ENCODE peak calls at places on chromosomes 2 and 18, in four cellular contexts. Z, O, U and W are unnamed samples.

GRCh38 chr2:109120166-109120565 is 8.8 kb upstream of the SH3RF3 start:
- DNase-seq in Z (no peak), O (no peak), U (no peak), W (no peak)

GRCh38 chr2:241852116-241852980 is 6.3 kb downstream of the PDCD1 start:
- DNase-seq in Z (no peak), O (no peak), U (no peak), W (no peak)

GRCh38 chr2:149894760-149895159 is 307.2 kb upstream of the MMADHC start:
- DNase-seq in Z (no peak), O (no peak), U (peak; percentile 86), W (no peak)

GRCh38 chr2:3617198-3617890 is 22.4 kb downstream of the COLEC11 start:
- DNase-seq in Z (no peak), O (no peak), U (no peak), W (no peak)

GRCh38 chr2:160558531-160558930 is 64.9 kb upstream of the RBMS1 start:
- DNase-seq in Z (no peak), O (no peak), U (no peak), W (no peak)

GRCh38 chr2:65504814-65505697 is 72.7 kb upstream of the SPRED2 start:
- DNase-seq in Z (no peak), O (peak; percentile 39), U (no peak), W (no peak)

GRCh38 chr2:71536311-71536710 is 83.0 kb downstream of the DYSF start:
- DNase-seq in Z (no peak), O (no peak), U (no peak), W (no peak)

GRCh38 chr2:191866675-191867506 is 20.0 kb upstream of the CAVIN2 start:
- DNase-seq in Z (no peak), O (peak; percentile 100), U (peak; percentile 95), W (no peak)

GRCh38 chr2:151968770-151969169 is 130.1 kb downstream of the CACNB4 start:
- DNase-seq in Z (no peak), O (no peak), U (no peak), W (no peak)

GRCh38 chr2:62672601-62673000 is 32.9 kb upstream of the EHBP1 start:
- DNase-seq in Z (peak; percentile 79), O (peak; percentile 83), U (peak; percentile 88), W (peak; percentile 36)

GRCh38 chr2:50492452-50492851 is 539.5 kb downstream of the NRXN1 start:
- DNase-seq in Z (peak; percentile 74), O (peak; percentile 54), U (peak; percentile 29), W (no peak)

GRCh38 chr2:11502740-11503292 is 31.0 kb upstream of the GREB1 start:
- DNase-seq in Z (no peak), O (peak; percentile 88), U (no peak), W (no peak)

GRCh38 chr2:70901235-70902066 is 34.2 kb upstream of the ATP6V1B1 start:
- DNase-seq in Z (peak; percentile 76), O (no peak), U (peak; percentile 31), W (peak; percentile 83)

GRCh38 chr18:8366070-8366469 is 243.2 kb upstream of the RAB12 start:
- DNase-seq in Z (no peak), O (no peak), U (no peak), W (no peak)

GRCh38 chr2:72276356-72276755 is 128.7 kb upstream of the CYP26B1 start:
- DNase-seq in Z (no peak), O (no peak), U (peak; percentile 77), W (no peak)

GRCh38 chr2:204468689-204469429 is 76.4 kb upstream of the PARD3B start:
- DNase-seq in Z (no peak), O (no peak), U (peak; percentile 85), W (no peak)

GRCh38 chr18:54416459-54416858 is 58.8 kb downstream of the C18orf54 start:
- DNase-seq in Z (peak; percentile 4), O (no peak), U (peak; percentile 88), W (no peak)

GRCh38 chr2:133780099-133780996 is 212.1 kb upstream of the NCKAP5 start:
- DNase-seq in Z (peak; percentile 86), O (peak; percentile 70), U (peak; percentile 65), W (peak; percentile 10)

GRCh38 chr2:176092270-176093144 is at the start of gene HOXD13:
- DNase-seq in Z (peak; percentile 80), O (no peak), U (no peak), W (peak; percentile 87)

GRCh38 chr2:218895758-218896500 is 15.3 kb downstream of the WNT10A start:
- DNase-seq in Z (no peak), O (no peak), U (no peak), W (no peak)

GRCh38 chr2:218897394-218898108 is 16.9 kb downstream of the WNT10A start:
- DNase-seq in Z (peak; percentile 40), O (no peak), U (no peak), W (no peak)

GRCh38 chr2:218898109-218898878 is 17.6 kb downstream of the WNT10A start:
- DNase-seq in Z (peak; percentile 88), O (peak; percentile 33), U (no peak), W (peak; percentile 99)

GRCh38 chr2:218895326-218895725 is 14.7 kb downstream of the WNT10A start:
- DNase-seq in Z (no peak), O (no peak), U (no peak), W (no peak)

GRCh38 chr2:218896501-218897393 is 16.1 kb downstream of the WNT10A start:
- DNase-seq in Z (peak; percentile 58), O (no peak), U (peak; percentile 41), W (peak; percentile 69)
- H3K4me2 ChIP-seq in Z (peak overlapping the region; percentile 57), O (peak overlapping the region; percentile 37), U (peak overlapping the region; percentile 81), W (peak overlapping the region; percentile 50)

GRCh38 chr2:148874868-148875341 is at the start of gene KIF5C:
- DNase-seq in Z (peak; percentile 96), O (peak; percentile 52), U (peak; percentile 58), W (peak; percentile 83)

GRCh38 chr2:148876190-148876588 is 1.2 kb downstream of the KIF5C start:
- DNase-seq in Z (peak; percentile 87), O (no peak), U (no peak), W (peak; percentile 76)

GRCh38 chr2:148875387-148876051 is 492 bp downstream of the KIF5C start:
- DNase-seq in Z (no peak), O (no peak), U (no peak), W (no peak)

GRCh38 chr2:148877403-148877740 is 2.3 kb downstream of the KIF5C start:
- DNase-seq in Z (no peak), O (no peak), U (no peak), W (no peak)

DNA sequence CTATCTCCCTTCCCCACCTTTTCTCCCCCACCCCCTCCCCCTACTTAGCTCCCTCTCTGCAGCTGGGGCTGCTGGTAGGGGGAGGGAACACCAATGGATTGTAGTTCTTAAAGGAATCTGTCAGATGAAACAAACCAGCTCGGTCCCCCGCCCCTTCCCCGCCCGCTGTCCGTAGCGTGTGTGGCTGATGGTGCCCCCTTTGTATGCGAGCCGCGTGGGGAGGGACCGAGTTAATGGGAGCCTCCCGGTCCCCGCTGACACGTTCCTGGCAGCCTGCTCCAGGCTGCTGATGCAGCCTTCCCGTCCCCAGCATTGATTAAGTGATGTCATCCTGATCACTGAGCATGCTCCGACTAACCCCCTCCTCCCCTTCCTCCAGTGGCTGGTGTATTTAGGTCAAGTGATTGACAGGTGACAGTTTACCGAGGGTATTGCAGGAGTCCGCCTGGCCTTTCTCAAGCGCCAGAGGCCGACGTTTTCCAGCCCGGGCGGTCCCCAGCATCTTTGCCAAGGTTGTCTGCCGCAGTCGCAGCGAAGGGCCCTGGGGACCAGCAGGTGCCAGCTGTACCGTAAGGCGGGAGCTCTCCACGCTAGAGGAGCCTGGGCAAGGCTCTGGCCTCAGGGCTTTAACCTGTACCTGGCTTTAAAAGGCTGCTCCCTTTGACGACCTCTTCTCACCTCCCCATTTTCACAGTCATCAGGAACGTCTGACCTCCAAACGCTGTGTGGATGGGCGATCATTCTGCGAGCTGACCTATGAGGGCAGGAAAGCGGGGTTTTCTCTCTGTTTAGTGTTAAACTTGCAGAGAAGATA is 1.8 kb downstream of the KIF5C start:
- DNase-seq in Z (peak; percentile 95), O (peak; percentile 65), U (no peak), W (peak; percentile 77)
- H3K4me2 ChIP-seq in Z (peak overlapping the region; percentile 89), O (peak overlapping the region; percentile 63), U (peak overlapping the region; percentile 55), W (peak overlapping the region; percentile 87)

DNA sequence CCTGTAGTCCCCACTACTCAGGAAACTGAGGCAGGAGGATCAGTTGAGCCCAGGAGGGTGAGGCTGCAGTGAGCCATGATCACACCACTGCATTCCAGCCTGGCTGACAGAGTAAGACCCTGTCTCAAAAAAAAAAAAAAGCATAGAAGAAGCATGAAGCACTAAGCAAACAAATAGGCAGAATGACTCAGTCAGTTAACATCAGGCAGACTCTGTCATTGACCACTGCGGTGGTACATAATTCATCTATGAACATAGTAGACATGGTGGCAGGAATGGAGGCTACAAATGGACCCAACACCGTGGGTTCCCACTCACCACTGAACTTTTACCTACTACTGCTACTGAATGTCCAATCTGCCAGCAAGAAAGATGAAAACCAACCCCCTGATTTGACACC is 7.6 kb upstream of the ASXL2 start:
- DNase-seq in Z (no peak), O (peak; percentile 93), U (peak; percentile 91), W (no peak)
- H3K4me2 ChIP-seq in Z (no peak overlapping the region), O (peak overlapping the region; percentile 29), U (peak overlapping the region; percentile 44), W (no peak overlapping the region)

GRCh38 chr2:169038338-169038757 is 7.2 kb upstream of the ABCB11 start:
- DNase-seq in Z (no peak), O (no peak), U (peak; percentile 69), W (no peak)
- H3K4me2 ChIP-seq in Z (no peak overlapping the region), O (no peak overlapping the region), U (peak overlapping the region; percentile 57), W (no peak overlapping the region)

GRCh38 chr2:42104621-42105020 is 56.8 kb downstream of the PKDCC start:
- DNase-seq in Z (no peak), O (no peak), U (no peak), W (no peak)
- H3K4me2 ChIP-seq in Z (no peak overlapping the region), O (peak overlapping the region; percentile 0), U (no peak overlapping the region), W (no peak overlapping the region)